ENCODE peak calls at places on chromosomes 11 and 22, in five cellular contexts. H is GM20000, T is RWPE1, O is lower leg skin, R is adipocyte. E is an unnamed sample.

GRCh38 chr11:61699737-61700160 is 19.6 kb downstream of the DAGLA start:
- DNase-seq in H (no peak), T (peak; percentile 46), O (no peak), R (no peak), E (peak; percentile 68)

GRCh38 chr11:76669901-76670474 is 559 bp downstream of the LRRC32 start:
- DNase-seq in H (no peak), T (no peak), O (peak; percentile 48), R (peak; percentile 90), E (no peak)

GRCh38 chr11:104343578-104343977 is 179.6 kb upstream of the PDGFD start:
- DNase-seq in H (no peak), T (peak; percentile 1), O (no peak), R (peak; percentile 24), E (no peak)

GRCh38 chr11:102064316-102064715 is 17.1 kb downstream of the CFAP300 start:
- DNase-seq in H (no peak), T (peak; percentile 44), O (no peak), R (no peak), E (no peak)

GRCh38 chr11:77823775-77824174 is 2.8 kb downstream of the AAMDC start:
- DNase-seq in H (no peak), T (no peak), O (no peak), R (peak; percentile 78), E (no peak)

GRCh38 chr11:31141804-31142203 is 227.7 kb downstream of the DCDC1 start:
- DNase-seq in H (no peak), T (no peak), O (no peak), R (no peak), E (no peak)

GRCh38 chr11:2842876-2843275 is 42.7 kb downstream of the CDKN1C start:
- DNase-seq in H (no peak), T (no peak), O (no peak), R (no peak), E (no peak)

GRCh38 chr22:21082248-21082647 is 36.5 kb downstream of the LRRC74B start:
- DNase-seq in H (no peak), T (no peak), O (no peak), R (peak; percentile 42), E (no peak)

GRCh38 chr22:23856721-23857605 is 712 bp upstream of the SLC2A11 start:
- DNase-seq in H (no peak), T (no peak), O (no peak), R (peak; percentile 80), E (peak; percentile 61)

GRCh38 chr11:124886476-124886875 is 11.2 kb downstream of the ROBO4 start:
- DNase-seq in H (no peak), T (no peak), O (no peak), R (no peak), E (no peak)

GRCh38 chr11:100619484-100619883 is 67.6 kb upstream of the ARHGAP42 start:
- DNase-seq in H (no peak), T (no peak), O (no peak), R (peak; percentile 19), E (no peak)

GRCh38 chr11:65170058-65170534 is at the start of gene SPDYC:
- DNase-seq in H (no peak), T (no peak), O (no peak), R (no peak), E (no peak)

GRCh38 chr11:2271077-2271326 is 614 bp upstream of the ASCL2 start:
- DNase-seq in H (no peak), T (no peak), O (peak; percentile 43), R (no peak), E (no peak)

GRCh38 chr11:74984070-74984469 is 4.7 kb upstream of the NEU3 start:
- DNase-seq in H (no peak), T (no peak), O (no peak), R (no peak), E (no peak)

GRCh38 chr11:104934594-104934993 is 33.8 kb downstream of the CASP4 start:
- DNase-seq in H (no peak), T (no peak), O (no peak), R (no peak), E (no peak)

GRCh38 chr11:2599561-2600189 is 100.1 kb downstream of the KCNQ1OT1 start:
- DNase-seq in H (no peak), T (no peak), O (no peak), R (no peak), E (no peak)

GRCh38 chr11:126821832-126822231 is 178.7 kb downstream of the KIRREL3 start:
- DNase-seq in H (no peak), T (no peak), O (no peak), R (no peak), E (no peak)

GRCh38 chr11:107860688-107861087 is 2.1 kb upstream of the SLC35F2 start:
- DNase-seq in H (no peak), T (no peak), O (no peak), R (no peak), E (no peak)

GRCh38 chr11:20565236-20565635 is 34.2 kb upstream of the SLC6A5 start:
- DNase-seq in H (no peak), T (no peak), O (no peak), R (no peak), E (no peak)

GRCh38 chr11:83544871-83545270 is 258.7 kb upstream of the CCDC90B start:
- DNase-seq in H (no peak), T (no peak), O (no peak), R (no peak), E (no peak)

GRCh38 chr11:6556139-6556949 is 47.1 kb downstream of the RRP8 start:
- DNase-seq in H (no peak), T (no peak), O (no peak), R (no peak), E (no peak)

GRCh38 chr11:94322501-94322900 is 18.1 kb downstream of the IZUMO1R start:
- DNase-seq in H (no peak), T (no peak), O (no peak), R (no peak), E (no peak)

GRCh38 chr11:18347471-18348125 is 25.2 kb downstream of the GTF2H1 start:
- DNase-seq in H (no peak), T (no peak), O (no peak), R (peak; percentile 86), E (no peak)

GRCh38 chr22:33811686-33812085 is 108.6 kb downstream of the LARGE1 start:
- DNase-seq in H (no peak), T (no peak), O (peak; percentile 57), R (peak; percentile 78), E (no peak)

GRCh38 chr11:3375552-3375951 is 3.4 kb downstream of the ZNF195 start:
- DNase-seq in H (no peak), T (no peak), O (no peak), R (peak; percentile 32), E (no peak)

GRCh38 chr22:39746600-39747262 is 146.8 kb downstream of the ENTHD1 start:
- DNase-seq in H (no peak), T (no peak), O (no peak), R (no peak), E (no peak)

GRCh38 chr11:3641701-3642070 is at the start of gene ART5:
- DNase-seq in H (no peak), T (no peak), O (peak; percentile 20), R (no peak), E (no peak)

GRCh38 chr11:75429902-75430691 is 2.9 kb downstream of the KLHL35 start:
- DNase-seq in H (peak; percentile 89), T (peak; percentile 49), O (no peak), R (peak; percentile 87), E (peak; percentile 36)

GRCh38 chr11:7596975-7597391 is 76.3 kb downstream of the CYB5R2 start:
- DNase-seq in H (no peak), T (peak; percentile 75), O (peak; percentile 56), R (no peak), E (no peak)

E was measured in gastrocnemius medialis.